ENCODE peak calls at places on chromosomes 7 and 10, in seven cellular contexts. H is cardiac fibroblast; Y is activated gamma-delta T cell treated with anti-CD3 and anti-CD28 coated beads, Interleukin-2, amount 50 U/mL, for 16 hours; I is astrocyte of the spinal cord; J is KBM-7; Q is choroid plexus epithelial cell; O is GM23338. B is an unnamed sample.

GRCh38 chr10:15427836-15428414 is 56.8 kb upstream of the FAM171A1 start:
- DNase-seq in I (peak), Q (peak), Y (no peak), O (peak), J (peak), H (peak), B (no peak)

GRCh38 chr10:86953747-86954680 is 3.4 kb downstream of the MMRN2 start:
- DNase-seq in J (no peak), Q (peak), H (peak), O (peak), Y (no peak), I (peak), B (no peak)

GRCh38 chr10:75681334-75681733 is 249.9 kb downstream of the LRMDA start:
- DNase-seq in H (no peak), Q (no peak), I (no peak), J (no peak), Y (no peak), O (no peak), B (no peak)

GRCh38 chr10:104327745-104328635 is 10.3 kb downstream of the ITPRIP start:
- DNase-seq in I (peak), J (peak), Y (no peak), Q (peak), O (peak), H (peak), B (no peak)

GRCh38 chr10:93872776-93873175 is 21.0 kb upstream of the SLC35G1 start:
- DNase-seq in O (no peak), Y (no peak), Q (no peak), J (no peak), I (no peak), H (no peak), B (no peak)

GRCh38 chr7:26375604-26376207 is 84.0 kb downstream of the SNX10 start:
- DNase-seq in Q (no peak), O (peak), J (peak), Y (no peak), I (no peak), H (no peak), B (no peak)

GRCh38 chr10:78336402-78336791 is 302.7 kb downstream of the RPS24 start:
- DNase-seq in O (no peak), I (peak), Y (no peak), H (peak), Q (peak), J (no peak), B (no peak)

GRCh38 chr10:72875250-72876055 is 18.1 kb upstream of the OIT3 start:
- DNase-seq in Q (peak), J (peak), O (peak), I (peak), H (peak), Y (no peak), B (no peak)

GRCh38 chr10:111475720-111476119 is 398.9 kb downstream of the ADRA2A start:
- DNase-seq in H (peak), J (no peak), O (no peak), Q (no peak), I (peak), Y (no peak), B (no peak)

GRCh38 chr10:5698062-5698461 is 13.4 kb downstream of the TASOR2 start:
- DNase-seq in J (no peak), Q (no peak), Y (no peak), H (no peak), O (peak), I (no peak), B (no peak)

GRCh38 chr10:30190831-30191552 is 131.6 kb upstream of the JCAD start:
- DNase-seq in Q (no peak), H (no peak), Y (no peak), O (no peak), I (no peak), J (no peak), B (no peak)

GRCh38 chr7:631291-631711 is 95.2 kb upstream of the DNAAF5 start:
- DNase-seq in J (no peak), Q (no peak), H (no peak), I (no peak), Y (no peak), O (no peak), B (no peak)

GRCh38 chr10:34773617-34774261 is 41.4 kb downstream of the PARD3 start:
- DNase-seq in Y (no peak), J (no peak), H (no peak), Q (no peak), O (no peak), I (no peak), B (no peak)

GRCh38 chr7:55570218-55570873 is 2.0 kb downstream of the VOPP1 start:
- DNase-seq in Y (no peak), J (no peak), H (peak), O (no peak), I (no peak), Q (no peak), B (no peak)

GRCh38 chr7:24812313-24812945 is 55.2 kb upstream of the GSDME start:
- DNase-seq in Y (peak), H (peak), Q (peak), I (peak), J (peak), O (peak), B (peak)

GRCh38 chr7:133530682-133531081 is 277.8 kb downstream of the EXOC4 start:
- DNase-seq in Q (peak), J (no peak), Y (no peak), H (peak), I (peak), O (no peak), B (no peak)

GRCh38 chr10:34254596-34254995 is 560.5 kb downstream of the PARD3 start:
- DNase-seq in Y (no peak), I (peak), H (peak), O (no peak), Q (peak), J (peak), B (no peak)

GRCh38 chr7:102994567-102994966 is 80.0 kb downstream of the FBXL13 start:
- DNase-seq in J (no peak), Y (no peak), H (no peak), Q (no peak), O (no peak), I (no peak), B (no peak)

GRCh38 chr10:116968331-116968730 is 36.7 kb downstream of the SHTN1 start:
- DNase-seq in Y (no peak), O (no peak), I (no peak), H (no peak), J (no peak), Q (no peak), B (no peak)

GRCh38 chr7:125695631-125696030 is 766.0 kb upstream of the POT1 start:
- DNase-seq in Y (no peak), I (no peak), O (no peak), H (no peak), J (no peak), Q (no peak), B (no peak)

GRCh38 chr10:123512881-123513822 is 153.0 kb upstream of the GPR26 start:
- DNase-seq in Q (no peak), Y (no peak), I (no peak), J (no peak), H (no peak), O (peak), B (no peak)

GRCh38 chr7:156104501-156105336 is 292.5 kb upstream of the SHH start:
- DNase-seq in O (no peak), Y (no peak), Q (no peak), J (no peak), H (no peak), I (no peak), B (no peak)

GRCh38 chr10:75403144-75404022 is 1.8 kb upstream of the ZNF503 start:
- DNase-seq in Q (no peak), I (peak), J (no peak), Y (no peak), O (peak), H (peak), B (no peak)

GRCh38 chr7:8434290-8435002 is 1.0 kb downstream of the NXPH1 start:
- DNase-seq in Q (no peak), J (no peak), H (no peak), O (peak), Y (no peak), I (no peak), B (no peak)

GRCh38 chr10:96705134-96705533 is 15.2 kb downstream of the PIK3AP1 start:
- DNase-seq in H (no peak), J (peak), Y (no peak), I (no peak), O (no peak), Q (no peak), B (no peak)

GRCh38 chr7:24896031-24896433 is 83.9 kb downstream of the OSBPL3 start:
- DNase-seq in I (no peak), H (no peak), O (no peak), Q (no peak), J (peak), Y (no peak), B (no peak)

GRCh38 chr7:40493609-40494041 is 358.8 kb downstream of the SUGCT start:
- DNase-seq in O (no peak), J (no peak), Y (no peak), H (no peak), I (peak), Q (no peak), B (no peak)

GRCh38 chr7:29396563-29396962 is 167.1 kb upstream of the PRR15 start:
- DNase-seq in J (no peak), O (no peak), I (no peak), H (no peak), Y (no peak), Q (no peak), B (no peak)

GRCh38 chr7:14602851-14603250 is 299.7 kb downstream of the DGKB start:
- DNase-seq in O (no peak), J (no peak), Q (no peak), I (no peak), H (no peak), Y (no peak), B (no peak)

GRCh38 chr7:143015102-143015501 is 11.8 kb downstream of the OR9A2 start:
- DNase-seq in H (no peak), Y (no peak), J (no peak), O (no peak), Q (no peak), I (no peak), B (no peak)

GRCh38 chr10:102813734-102814455 is 23.3 kb downstream of the CYP17A1 start:
- DNase-seq in O (no peak), J (no peak), I (peak), H (peak), Q (peak), Y (no peak), B (no peak)